ENCODE peak calls at places on chromosomes 3 and 15, in ten cellular contexts. R is GM06990; X is activated CD4-positive, CD25-positive, alpha-beta regulatory T cell; A is NCI-H460; B is T-cell; F is HEK293T; H is psoas muscle; V is HCEC 1CT; U is T follicular helper cell; E is activated CD8-positive, alpha-beta memory T cell treated with anti-CD3 and anti-CD28 coated beads, Interleukin-2, amount 50 U/mL, for 48 hours. S is an unnamed sample.
A peak's percentile ranks its signal among the peaks of the same experiment; 100 is the strongest.

GRCh38 chr3:40505599-40506462 is at the start of gene ZNF620:
- DNase-seq in R (peak; percentile 74), X (peak; percentile 12), A (peak; percentile 49), B (peak; percentile 16), F (peak; percentile 86), H (peak; percentile 86), V (no peak), U (peak; percentile 14), E (peak; percentile 78), S (no peak)

GRCh38 chr3:86180696-86181095 is 810.3 kb downstream of the VGLL3 start:
- DNase-seq in R (no peak), X (no peak), A (peak; percentile 35), B (no peak), F (peak; percentile 41), H (no peak), V (no peak), U (no peak), E (no peak), S (no peak)

GRCh38 chr15:56098230-56098899 is 105.0 kb upstream of the NEDD4 start:
- DNase-seq in R (no peak), X (no peak), A (no peak), B (no peak), F (no peak), H (no peak), V (no peak), U (no peak), E (no peak), S (no peak)

GRCh38 chr15:52651868-52652267 is 27.3 kb downstream of the ATOSA start:
- DNase-seq in R (peak; percentile 43), X (peak; percentile 7), A (peak; percentile 77), B (peak; percentile 6), F (peak; percentile 67), H (peak; percentile 65), V (peak; percentile 94), U (peak; percentile 25), E (no peak), S (peak; percentile 19)

GRCh38 chr3:25442486-25442885 is 14.4 kb downstream of the RARB start:
- DNase-seq in R (no peak), X (no peak), A (no peak), B (no peak), F (no peak), H (no peak), V (no peak), U (no peak), E (no peak), S (no peak)

GRCh38 chr15:56249080-56249479 is 5.4 kb upstream of the RFX7 start:
- DNase-seq in R (no peak), X (no peak), A (peak; percentile 32), B (no peak), F (peak; percentile 13), H (no peak), V (peak; percentile 75), U (no peak), E (no peak), S (no peak)

GRCh38 chr15:33737687-33738606 is 230.3 kb upstream of the CHRM5 start:
- DNase-seq in R (no peak), X (no peak), A (peak; percentile 47), B (no peak), F (peak; percentile 57), H (no peak), V (no peak), U (no peak), E (peak; percentile 54), S (no peak)

GRCh38 chr15:88250826-88251225 is 5.7 kb downstream of the NTRK3 start:
- DNase-seq in R (no peak), X (no peak), A (no peak), B (no peak), F (no peak), H (no peak), V (no peak), U (no peak), E (no peak), S (no peak)

GRCh38 chr15:44385344-44385942 is 42.0 kb upstream of the CTDSPL2 start:
- DNase-seq in R (peak; percentile 35), X (no peak), A (no peak), B (no peak), F (no peak), H (no peak), V (no peak), U (no peak), E (no peak), S (no peak)

GRCh38 chr3:188683032-188683491 is 488.7 kb upstream of the TPRG1 start:
- DNase-seq in R (no peak), X (no peak), A (no peak), B (no peak), F (no peak), H (peak; percentile 66), V (peak; percentile 95), U (no peak), E (peak; percentile 59), S (no peak)

GRCh38 chr15:92187975-92188374 is 205.7 kb upstream of the ST8SIA2 start:
- DNase-seq in R (no peak), X (no peak), A (no peak), B (no peak), F (no peak), H (no peak), V (no peak), U (no peak), E (no peak), S (no peak)

GRCh38 chr15:90419738-90420487 is 31.9 kb downstream of the IQGAP1 start:
- DNase-seq in R (peak; percentile 18), X (no peak), A (no peak), B (no peak), F (no peak), H (no peak), V (peak; percentile 93), U (no peak), E (no peak), S (no peak)

S was measured in SIG-M5.